ENCODE peak calls at places on chromosome 20, in nine cellular contexts. I is choroid plexus epithelial cell, U is endodermal cell, F is nephron progenitor cell, N is CD14-positive monocyte, O is colonic mucosa, K is GM13977, G is breast epithelium, E is endothelial cell. B is an unnamed sample.

GRCh38 chr20:35306931-35307517 is 14.8 kb upstream of the FAM83C start:
- DNase-seq in I (peak), U (peak), F (peak), N (no peak), O (peak), K (no peak), G (no peak), E (peak), B (no peak)

GRCh38 chr20:44180814-44181213 is 6.2 kb downstream of the JPH2 start:
- DNase-seq in I (peak), U (peak), F (peak), N (no peak), O (no peak), K (no peak), G (no peak), E (no peak), B (no peak)

GRCh38 chr20:35252037-35252461 is 25.6 kb downstream of the MMP24 start:
- DNase-seq in I (no peak), U (no peak), F (no peak), N (no peak), O (no peak), K (no peak), G (no peak), E (no peak), B (no peak)

GRCh38 chr20:44738779-44739477 is 6.7 kb upstream of the KCNK15 start:
- DNase-seq in I (peak), U (peak), F (peak), N (no peak), O (peak), K (peak), G (peak), E (peak), B (peak)

GRCh38 chr20:49612127-49612738 is 44.3 kb upstream of the PTGIS start:
- DNase-seq in I (no peak), U (no peak), F (no peak), N (no peak), O (peak), K (no peak), G (peak), E (no peak), B (no peak)

GRCh38 chr20:23248524-23248923 is 102.1 kb upstream of the NXT1 start:
- DNase-seq in I (peak), U (no peak), F (no peak), N (no peak), O (no peak), K (no peak), G (no peak), E (no peak), B (no peak)

GRCh38 chr20:35621560-35621946 is 5.9 kb downstream of the SPAG4 start:
- DNase-seq in I (no peak), U (no peak), F (no peak), N (no peak), O (no peak), K (no peak), G (no peak), E (no peak), B (no peak)

GRCh38 chr20:37680420-37680819 is 13.4 kb upstream of the CTNNBL1 start:
- DNase-seq in I (peak), U (peak), F (no peak), N (peak), O (no peak), K (no peak), G (no peak), E (no peak), B (no peak)

GRCh38 chr20:24799971-24800580 is 149.0 kb upstream of the CST7 start:
- DNase-seq in I (no peak), U (no peak), F (no peak), N (no peak), O (no peak), K (no peak), G (no peak), E (no peak), B (no peak)

GRCh38 chr20:10670521-10671220 is 3.1 kb downstream of the JAG1 start:
- DNase-seq in I (peak), U (no peak), F (peak), N (no peak), O (no peak), K (peak), G (no peak), E (no peak), B (peak)

GRCh38 chr20:36550797-36551299 is 9.5 kb downstream of the MYL9 start:
- DNase-seq in I (peak), U (peak), F (no peak), N (no peak), O (no peak), K (no peak), G (no peak), E (no peak), B (no peak)

GRCh38 chr20:36717657-36718056 is 28.2 kb downstream of the NDRG3 start:
- DNase-seq in I (peak), U (peak), F (no peak), N (no peak), O (no peak), K (no peak), G (no peak), E (peak), B (no peak)

GRCh38 chr20:15310361-15310760 is 972.9 kb upstream of the FLRT3 start:
- DNase-seq in I (peak), U (no peak), F (no peak), N (no peak), O (no peak), K (no peak), G (no peak), E (no peak), B (no peak)

GRCh38 chr20:17569616-17570346 is at the start of gene DSTN:
- DNase-seq in I (peak), U (peak), F (peak), N (peak), O (peak), K (peak), G (peak), E (peak), B (peak)

GRCh38 chr20:34546751-34547181 is 11.8 kb upstream of the MAP1LC3A start:
- DNase-seq in I (no peak), U (no peak), F (no peak), N (no peak), O (peak), K (no peak), G (no peak), E (no peak), B (no peak)

GRCh38 chr20:768426-768978 is at the start of gene SLC52A3:
- DNase-seq in I (no peak), U (peak), F (peak), N (no peak), O (peak), K (no peak), G (peak), E (peak), B (peak)

GRCh38 chr20:22379472-22379871 is 204.9 kb downstream of the FOXA2 start:
- DNase-seq in I (peak), U (no peak), F (no peak), N (no peak), O (no peak), K (no peak), G (no peak), E (no peak), B (no peak)

GRCh38 chr20:52235129-52235528 is 43.5 kb upstream of the ZFP64 start:
- DNase-seq in I (no peak), U (no peak), F (no peak), N (no peak), O (no peak), K (no peak), G (no peak), E (no peak), B (no peak)

GRCh38 chr20:57030611-57031600 is 235.5 kb downstream of the BMP7 start:
- DNase-seq in I (peak), U (no peak), F (no peak), N (peak), O (no peak), K (no peak), G (no peak), E (no peak), B (no peak)

GRCh38 chr20:24096256-24096655 is 107.7 kb upstream of the GGTLC1 start:
- DNase-seq in I (no peak), U (no peak), F (no peak), N (no peak), O (no peak), K (no peak), G (no peak), E (no peak), B (no peak)

DNA sequence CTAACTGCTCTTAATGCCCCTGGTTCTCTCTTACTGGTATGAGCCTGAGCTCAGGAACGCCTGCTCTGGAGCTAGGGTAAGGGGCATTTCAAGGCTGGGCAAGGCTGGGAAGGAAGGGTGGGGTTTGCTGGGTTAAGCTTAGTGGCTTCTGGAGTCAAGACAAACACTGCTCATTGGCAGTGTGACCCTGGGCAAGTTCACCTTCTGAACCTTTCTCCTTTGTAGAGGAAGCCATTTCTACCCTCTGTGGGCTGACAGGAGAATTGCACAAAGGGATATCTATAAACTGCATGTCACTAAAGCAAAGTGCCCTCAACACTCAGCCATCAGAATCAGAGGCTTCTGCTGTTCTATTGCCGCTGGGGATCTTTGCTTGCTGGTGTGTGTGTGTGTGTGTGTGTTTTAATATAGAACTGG is 20.3 kb upstream of the LRRN4 start:
- DNase-seq in I (peak), U (peak), F (no peak), N (no peak), O (no peak), K (peak), G (no peak), E (peak), B (no peak)
- TF ChIP-seq CTCF in I (peak), U (peak), F (peak), N (no peak), O (no peak), K (peak), G (no peak), E (peak), B (peak)

DNA sequence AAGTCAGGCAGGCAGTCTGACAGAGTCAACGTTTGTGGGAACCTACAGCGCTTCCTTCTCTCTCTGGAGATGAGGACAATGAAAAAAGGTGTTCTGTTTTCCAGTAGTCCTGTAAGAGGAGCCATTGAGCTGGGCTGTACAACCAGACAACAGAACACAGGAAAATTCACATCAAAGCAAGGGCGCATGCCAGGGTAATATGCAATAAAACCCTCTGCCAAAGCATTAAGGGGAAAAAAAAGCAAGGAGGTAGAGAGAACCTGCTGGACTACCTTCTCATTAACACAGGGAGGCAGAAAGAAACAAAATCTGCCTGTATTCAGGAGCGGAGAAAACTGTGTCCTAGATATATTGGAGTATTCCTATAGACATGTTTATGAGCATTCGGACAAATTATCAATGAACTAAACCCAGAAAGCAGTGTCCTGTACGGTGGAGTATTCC is 1.3 kb downstream of the RNF24 start:
- DNase-seq in I (peak), U (peak), F (no peak), N (no peak), O (peak), K (peak), G (peak), E (no peak), B (peak)
- TF ChIP-seq CTCF in I (peak), U (peak), F (peak), N (peak), O (peak), K (peak), G (peak), E (no peak), B (no peak)

GRCh38 chr20:63958964-63959698 is 2.9 kb upstream of the UCKL1 start:
- DNase-seq in I (no peak), U (no peak), F (no peak), N (no peak), O (no peak), K (no peak), G (no peak), E (no peak), B (no peak)
- TF ChIP-seq CTCF in I (no peak), U (no peak), F (no peak), N (no peak), O (no peak), K (no peak), G (no peak), E (no peak), B (no peak)

GRCh38 chr20:39877792-39878191 is 811.2 kb downstream of the MAFB start:
- DNase-seq in I (no peak), U (no peak), F (peak), N (no peak), O (no peak), K (no peak), G (no peak), E (no peak), B (no peak)

GRCh38 chr20:39879296-39879695 is 809.7 kb downstream of the MAFB start:
- DNase-seq in I (no peak), U (no peak), F (no peak), N (no peak), O (no peak), K (no peak), G (no peak), E (no peak), B (no peak)

GRCh38 chr20:39878321-39878720 is 810.7 kb downstream of the MAFB start:
- DNase-seq in I (no peak), U (no peak), F (no peak), N (no peak), O (no peak), K (no peak), G (no peak), E (no peak), B (no peak)

GRCh38 chr20:39878809-39879208 is 810.2 kb downstream of the MAFB start:
- DNase-seq in I (peak), U (no peak), F (no peak), N (no peak), O (no peak), K (no peak), G (no peak), E (no peak), B (no peak)

GRCh38 chr20:39880890-39881289 is 808.1 kb downstream of the MAFB start:
- DNase-seq in I (peak), U (no peak), F (no peak), N (no peak), O (no peak), K (no peak), G (no peak), E (no peak), B (no peak)
- TF ChIP-seq CTCF in I (peak), U (peak), F (no peak), N (no peak), O (no peak), K (peak), G (no peak), E (no peak), B (no peak)

DNA sequence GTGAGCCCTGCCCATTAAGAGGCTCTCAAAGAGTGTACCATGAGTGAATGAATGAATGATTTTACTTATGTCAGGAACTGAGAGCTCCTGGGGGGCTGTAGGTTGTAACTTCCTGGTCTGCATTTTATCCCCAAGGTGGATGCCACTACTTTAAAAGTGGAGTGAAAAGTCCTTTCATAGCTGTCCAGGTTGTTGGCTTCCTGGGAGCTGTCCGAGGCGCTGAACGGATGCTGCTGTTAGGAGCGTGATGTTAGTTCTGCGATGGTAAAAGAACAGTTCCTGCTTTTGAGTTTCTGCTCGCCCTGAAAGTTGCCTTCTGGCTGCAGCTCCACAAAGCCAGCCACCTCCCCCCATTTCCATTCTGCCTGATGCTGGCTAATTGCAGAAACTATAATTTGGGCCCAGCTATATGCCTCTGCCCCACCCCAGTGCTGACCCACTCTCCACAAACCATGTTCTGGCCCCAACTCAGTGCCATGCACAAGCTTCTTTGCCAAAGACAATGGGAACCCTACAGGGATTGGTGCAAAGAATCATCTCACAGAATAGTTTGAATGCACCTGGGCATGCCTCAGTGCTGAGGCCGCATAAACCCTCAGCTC is 330.9 kb upstream of the CDH4 start:
- DNase-seq in I (peak), U (peak), F (peak), N (no peak), O (no peak), K (no peak), G (no peak), E (no peak), B (no peak)
- TF ChIP-seq CTCF in I (no peak), U (no peak), F (no peak), N (no peak), O (no peak), K (no peak), G (no peak), E (no peak), B (no peak)

DNA sequence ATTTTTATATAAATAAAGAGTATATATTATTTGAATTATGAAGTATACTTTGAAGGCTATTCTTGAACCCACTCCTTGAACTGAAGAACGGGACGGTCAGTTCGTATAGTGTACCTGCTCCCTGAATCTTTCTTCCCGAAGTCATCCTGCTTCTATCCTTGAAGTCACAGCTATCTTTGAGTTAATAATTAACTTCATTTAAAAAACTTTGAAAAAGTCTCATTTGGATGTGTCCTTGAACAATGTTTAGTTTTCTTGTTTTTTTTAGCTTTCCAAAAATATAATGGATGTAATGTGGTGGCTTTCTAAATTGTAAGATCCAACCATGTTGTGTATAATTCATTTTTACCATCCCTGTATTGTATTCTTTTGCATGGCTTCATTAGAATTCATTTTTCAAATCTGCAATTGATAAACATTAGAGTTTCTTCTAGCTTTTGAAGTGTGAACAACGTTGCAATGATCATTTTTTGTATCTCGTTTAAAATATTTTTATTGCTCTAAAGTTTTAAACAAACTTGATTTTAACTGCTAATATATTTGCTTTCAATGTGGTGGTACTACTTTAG is 94.4 kb downstream of the NCOA3 start:
- DNase-seq in I (no peak), U (no peak), F (no peak), N (no peak), O (no peak), K (no peak), G (no peak), E (no peak), B (no peak)
- TF ChIP-seq CTCF in I (no peak), U (no peak), F (no peak), N (no peak), O (no peak), K (no peak), G (no peak), E (no peak), B (no peak)

DNA sequence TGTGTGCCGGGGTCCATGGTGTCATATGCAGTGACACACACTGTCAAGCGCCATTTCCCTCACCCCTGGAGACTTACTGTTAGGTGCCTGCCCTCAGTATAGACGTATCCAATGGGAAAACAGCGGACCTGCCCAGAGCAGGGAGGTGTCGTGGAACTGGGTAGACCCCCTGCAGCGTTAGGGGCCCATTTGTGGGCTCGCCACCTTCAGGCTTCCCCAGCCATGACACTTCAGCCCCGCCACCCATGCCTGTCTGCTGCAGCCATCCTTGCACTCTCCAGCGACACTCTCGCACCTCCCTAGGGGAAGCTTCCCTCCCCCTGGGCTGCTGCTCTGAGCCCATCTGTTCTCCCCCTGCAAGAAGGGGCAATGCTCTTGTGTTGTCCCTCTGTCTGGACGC is 43.2 kb downstream of the STK35 start:
- DNase-seq in I (no peak), U (peak), F (no peak), N (no peak), O (no peak), K (no peak), G (no peak), E (no peak), B (no peak)
- TF ChIP-seq CTCF in I (no peak), U (no peak), F (no peak), N (no peak), O (no peak), K (no peak), G (no peak), E (no peak), B (no peak)

B was measured in GM13976.